ENCODE peak calls at places on chromosomes 11 and 22, in five cellular contexts. One of them, this sample, is unnamed. For H3K27me3, the result is how much of the 10 kb centered on the place peaks cover.

GRCh38 chr11:13118194-13118593 is 109.1 kb downstream of the RASSF10 start:
- DNase-seq in IMR-90: peak
- DNase-seq in psoas muscle: no peak
- DNase-seq in PC-3: peak
- DNase-seq in spleen: no peak
- DNase-seq in this sample: no peak

GRCh38 chr11:5204787-5205186 is 4.3 kb upstream of the OR51V1 start:
- DNase-seq in spleen: no peak
- DNase-seq in psoas muscle: no peak
- DNase-seq in PC-3: peak
- DNase-seq in IMR-90: peak
- DNase-seq in this sample: no peak

GRCh38 chr22:33853200-33854097 is 66.8 kb downstream of the LARGE1 start:
- DNase-seq in IMR-90: peak
- DNase-seq in psoas muscle: peak
- DNase-seq in PC-3: peak
- DNase-seq in spleen: peak
- DNase-seq in this sample: no peak

GRCh38 chr11:2328040-2328439 is 26.2 kb downstream of the TSPAN32 start:
- DNase-seq in psoas muscle: no peak
- DNase-seq in spleen: no peak
- DNase-seq in IMR-90: no peak
- DNase-seq in PC-3: no peak
- DNase-seq in this sample: no peak

GRCh38 chr22:31291716-31292644 is at the start of gene PIK3IP1:
- DNase-seq in PC-3: peak
- DNase-seq in spleen: peak
- DNase-seq in psoas muscle: peak
- DNase-seq in IMR-90: peak
- DNase-seq in this sample: peak

GRCh38 chr11:32034149-32034548 is 56.7 kb upstream of the RCN1 start:
- DNase-seq in IMR-90: peak
- DNase-seq in PC-3: no peak
- DNase-seq in psoas muscle: no peak
- DNase-seq in spleen: no peak
- DNase-seq in this sample: peak

GRCh38 chr22:43533656-43534428 is 122.0 kb downstream of the MPPED1 start:
- DNase-seq in psoas muscle: no peak
- DNase-seq in IMR-90: no peak
- DNase-seq in spleen: no peak
- DNase-seq in PC-3: no peak
- DNase-seq in this sample: no peak

GRCh38 chr22:29147241-29147919 is 58.3 kb upstream of the EMID1 start:
- DNase-seq in IMR-90: no peak
- DNase-seq in PC-3: no peak
- DNase-seq in psoas muscle: peak
- DNase-seq in spleen: peak
- DNase-seq in this sample: no peak

GRCh38 chr11:16902182-16902581 is 112.0 kb downstream of the PLEKHA7 start:
- DNase-seq in spleen: no peak
- DNase-seq in IMR-90: peak
- DNase-seq in PC-3: peak
- DNase-seq in psoas muscle: no peak
- DNase-seq in this sample: no peak

GRCh38 chr11:68373189-68373809 is 60.9 kb downstream of the LRP5 start:
- DNase-seq in PC-3: no peak
- DNase-seq in spleen: no peak
- DNase-seq in psoas muscle: no peak
- DNase-seq in IMR-90: peak
- DNase-seq in this sample: peak

DNA sequence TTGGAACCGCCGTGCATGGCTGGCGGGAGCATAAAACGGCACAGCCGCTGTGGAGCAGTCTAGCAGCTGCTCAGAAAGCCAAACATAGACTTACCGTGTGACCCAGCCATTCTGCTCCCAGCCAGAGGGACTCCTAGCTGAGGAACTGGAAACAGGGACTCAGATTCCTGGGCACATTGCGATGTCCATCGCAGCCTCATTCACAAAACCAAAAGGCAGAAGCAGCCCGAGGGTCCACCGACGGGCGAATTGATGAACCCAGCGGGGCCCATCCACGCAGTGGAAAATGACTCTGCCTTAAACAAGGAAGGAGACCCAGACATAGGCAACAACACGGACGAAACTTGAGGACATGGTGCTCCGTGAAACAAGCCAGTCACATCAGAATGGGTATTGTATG is 5.7 kb upstream of the MUC5B start:
- DNase-seq in PC-3: no peak
- DNase-seq in IMR-90: no peak
- DNase-seq in spleen: no peak
- DNase-seq in psoas muscle: peak
- DNase-seq in this sample: no peak
- H3K27me3 ChIP-seq in PC-3: under half
- H3K27me3 ChIP-seq in IMR-90: under half
- H3K27me3 ChIP-seq in spleen: under half
- H3K27me3 ChIP-seq in psoas muscle: under half
- H3K27me3 ChIP-seq in this sample: under half

DNA sequence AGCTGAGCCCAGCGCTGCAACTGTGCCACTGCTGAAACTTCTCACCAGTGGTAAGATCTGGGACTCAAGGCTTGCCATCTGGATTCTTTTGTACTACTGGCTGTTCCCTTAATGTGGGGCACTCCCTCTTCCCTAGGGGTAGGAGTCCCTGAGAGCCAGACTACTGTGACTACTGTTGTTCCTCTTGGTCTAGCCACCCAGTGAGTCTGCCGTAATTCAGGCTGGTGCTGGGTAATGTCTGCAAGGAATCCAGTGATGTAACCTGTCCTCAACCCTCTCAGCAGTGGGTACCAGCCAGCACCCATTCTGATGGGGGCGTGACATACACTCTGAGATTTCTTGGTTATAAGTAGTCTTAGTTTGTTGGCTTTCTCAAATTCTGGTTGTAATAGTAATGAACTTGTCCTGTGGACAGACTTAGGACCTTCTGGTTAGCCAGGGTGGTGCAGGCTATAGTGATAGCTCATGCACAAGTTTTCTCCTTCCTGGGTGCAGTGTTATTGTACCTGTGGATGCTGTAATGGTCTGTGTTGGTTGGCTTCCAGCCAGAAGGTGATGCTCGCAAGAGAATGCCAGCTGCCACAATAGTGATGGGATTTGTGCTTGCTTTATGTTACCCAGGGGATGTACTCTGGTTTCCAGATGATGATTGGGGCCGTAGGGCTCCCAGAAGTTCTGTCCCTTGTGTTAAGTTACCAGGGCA is 65.4 kb downstream of the ARHGAP42 start:
- DNase-seq in spleen: no peak
- DNase-seq in psoas muscle: no peak
- DNase-seq in PC-3: peak
- DNase-seq in IMR-90: no peak
- DNase-seq in this sample: no peak
- H3K27ac ChIP-seq in spleen: no peak
- H3K27ac ChIP-seq in psoas muscle: no peak
- H3K27ac ChIP-seq in PC-3: no peak
- H3K27ac ChIP-seq in IMR-90: no peak
- H3K27ac ChIP-seq in this sample: no peak

DNA sequence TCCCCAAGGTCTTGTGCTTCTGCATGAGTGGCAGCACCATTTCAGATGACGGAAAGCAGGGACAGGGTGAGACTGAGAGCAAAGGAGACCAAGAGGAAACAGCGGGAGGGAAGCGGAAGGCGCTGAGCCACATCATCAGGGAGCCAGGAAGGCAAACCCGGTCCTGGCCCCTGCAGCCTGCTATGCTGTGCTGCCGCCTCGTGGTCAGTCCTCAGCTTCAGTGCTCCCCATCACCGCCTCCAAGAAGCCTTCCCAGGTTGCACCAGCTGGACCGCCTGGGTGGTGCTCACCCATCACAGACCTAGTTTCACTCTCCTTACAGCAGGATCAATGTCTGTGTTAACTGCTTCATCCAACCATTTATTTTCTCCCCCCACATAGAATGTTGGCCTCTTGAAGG is 73.0 kb upstream of the PHF21B start:
- DNase-seq in spleen: no peak
- DNase-seq in psoas muscle: no peak
- DNase-seq in IMR-90: no peak
- DNase-seq in PC-3: peak
- DNase-seq in this sample: no peak
- TF ChIP-seq CTCF in spleen: no peak
- TF ChIP-seq CTCF in psoas muscle: no peak
- TF ChIP-seq CTCF in IMR-90: peak
- TF ChIP-seq CTCF in PC-3: peak
- TF ChIP-seq CTCF in this sample: peak

DNA sequence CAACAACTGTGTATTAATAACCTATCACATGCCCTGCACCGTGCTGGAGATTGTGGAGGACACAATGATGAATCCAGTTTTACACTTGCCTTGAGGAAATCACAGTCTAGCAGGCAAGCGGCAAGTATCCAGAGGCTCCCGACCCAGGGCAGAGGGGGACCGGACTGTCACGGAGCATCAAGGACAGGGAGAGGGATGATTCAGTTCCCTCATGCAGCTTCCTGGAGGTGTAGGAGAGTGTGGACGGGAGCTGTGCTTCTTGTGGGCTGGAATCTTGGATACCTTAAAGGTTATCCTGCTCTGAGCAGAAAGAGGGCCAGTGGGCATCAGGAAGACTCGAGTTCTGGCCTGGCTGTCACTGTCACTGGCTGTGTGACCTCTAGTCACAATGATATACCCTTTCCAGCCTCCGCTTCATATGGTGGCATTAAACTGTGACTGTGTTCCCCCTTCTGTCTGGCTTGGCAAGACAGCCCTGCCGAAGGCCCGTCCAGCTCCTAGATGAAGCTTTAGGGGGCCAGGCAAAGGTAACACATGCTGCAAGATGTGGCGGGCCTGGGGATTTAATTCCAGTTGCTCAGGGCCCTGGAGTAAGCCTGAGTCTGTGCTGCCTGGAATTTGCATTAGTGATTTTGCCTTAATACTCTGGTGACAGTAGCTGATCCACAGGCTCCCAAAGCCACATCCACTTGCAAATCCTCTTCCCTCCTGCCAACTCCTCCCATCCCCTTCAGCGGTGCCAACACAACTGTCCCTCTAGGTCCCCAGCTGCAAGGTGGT is 162.8 kb downstream of the DSCAML1 start:
- DNase-seq in psoas muscle: no peak
- DNase-seq in PC-3: no peak
- DNase-seq in IMR-90: no peak
- DNase-seq in spleen: peak
- DNase-seq in this sample: no peak
- H3K27me3 ChIP-seq in psoas muscle: under half
- H3K27me3 ChIP-seq in PC-3: half or more
- H3K27me3 ChIP-seq in IMR-90: under half
- H3K27me3 ChIP-seq in spleen: under half
- H3K27me3 ChIP-seq in this sample: under half

DNA sequence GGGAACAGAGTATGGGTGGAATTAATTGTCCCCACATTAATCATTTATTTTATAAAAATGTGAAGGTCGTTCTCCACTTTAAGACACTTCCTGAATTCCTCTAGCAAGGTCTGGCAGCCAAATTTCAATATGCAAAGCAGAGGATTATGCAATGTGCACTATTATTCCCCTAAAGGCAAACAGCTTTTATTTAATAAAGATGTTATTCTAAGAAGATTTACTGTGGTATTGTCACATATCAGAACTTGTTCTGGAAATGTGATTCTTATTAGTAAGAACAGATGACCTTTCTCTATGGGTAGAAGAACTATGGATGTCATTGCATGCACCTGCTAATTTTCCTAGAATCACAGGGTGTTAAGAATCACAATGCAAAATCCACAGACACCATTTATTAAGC is 1128.8 kb upstream of the CCDC90B start:
- DNase-seq in IMR-90: no peak
- DNase-seq in spleen: no peak
- DNase-seq in psoas muscle: no peak
- DNase-seq in PC-3: no peak
- DNase-seq in this sample: peak
- H3K27ac ChIP-seq in IMR-90: no peak
- H3K27ac ChIP-seq in spleen: no peak
- H3K27ac ChIP-seq in psoas muscle: no peak
- H3K27ac ChIP-seq in PC-3: no peak
- H3K27ac ChIP-seq in this sample: no peak

GRCh38 chr11:87143663-87144062 is 105.9 kb downstream of the TMEM135 start:
- DNase-seq in PC-3: no peak
- DNase-seq in psoas muscle: no peak
- DNase-seq in spleen: no peak
- DNase-seq in IMR-90: no peak
- DNase-seq in this sample: no peak
- TF ChIP-seq CTCF in PC-3: no peak
- TF ChIP-seq CTCF in psoas muscle: no peak
- TF ChIP-seq CTCF in spleen: no peak
- TF ChIP-seq CTCF in IMR-90: no peak
- TF ChIP-seq CTCF in this sample: no peak

GRCh38 chr11:73268671-73269271 is 3.4 kb upstream of the P2RY6 start:
- DNase-seq in PC-3: no peak
- DNase-seq in IMR-90: no peak
- DNase-seq in psoas muscle: no peak
- DNase-seq in spleen: no peak
- DNase-seq in this sample: no peak

GRCh38 chr11:73267921-73268540 is 4.1 kb upstream of the P2RY6 start:
- DNase-seq in PC-3: no peak
- DNase-seq in spleen: no peak
- DNase-seq in IMR-90: no peak
- DNase-seq in psoas muscle: no peak
- DNase-seq in this sample: no peak

GRCh38 chr11:73270089-73270854 is 1.9 kb upstream of the P2RY6 start:
- DNase-seq in psoas muscle: no peak
- DNase-seq in spleen: no peak
- DNase-seq in PC-3: no peak
- DNase-seq in IMR-90: no peak
- DNase-seq in this sample: no peak

GRCh38 chr11:73270855-73271477 is 1.2 kb upstream of the P2RY6 start:
- DNase-seq in spleen: no peak
- DNase-seq in PC-3: no peak
- DNase-seq in psoas muscle: no peak
- DNase-seq in IMR-90: no peak
- DNase-seq in this sample: no peak

GRCh38 chr11:73269353-73270088 is 2.6 kb upstream of the P2RY6 start:
- DNase-seq in PC-3: peak
- DNase-seq in IMR-90: no peak
- DNase-seq in psoas muscle: no peak
- DNase-seq in spleen: no peak
- DNase-seq in this sample: no peak
- H3K27me3 ChIP-seq in PC-3: under half
- H3K27me3 ChIP-seq in IMR-90: half or more
- H3K27me3 ChIP-seq in psoas muscle: under half
- H3K27me3 ChIP-seq in spleen: under half
- H3K27me3 ChIP-seq in this sample: under half

This sample was measured in A673.